ENCODE peak calls at places on chromosomes 13 and 19, in seven cellular contexts. Q, Z, J, C, N, Y and M are unnamed samples. For H3K4me1, the result is how much of the 10 kb centered on the place peaks cover.

GRCh38 chr13:49183672-49184315 is 36.3 kb upstream of the MLNR start:
- DNase-seq in N (no peak), J (no peak), C (no peak), Y (no peak), Q (no peak), Z (no peak), M (no peak)

GRCh38 chr19:18995804-18996241 is 37.5 kb downstream of the SUGP2 start:
- DNase-seq in N (peak), J (peak), Q (peak), Z (peak), C (peak), Y (no peak), M (peak)

GRCh38 chr19:19176950-19177349 is 6.9 kb upstream of the MEF2B start:
- DNase-seq in Y (no peak), C (no peak), N (peak), Q (no peak), J (no peak), Z (no peak), M (no peak)

GRCh38 chr19:39802958-39803357 is 24.3 kb downstream of the LEUTX start:
- DNase-seq in Q (no peak), J (no peak), Z (no peak), C (no peak), Y (no peak), N (no peak), M (no peak)

GRCh38 chr19:48926909-48927308 is 6.6 kb upstream of the DHDH start:
- DNase-seq in Q (peak), C (no peak), Y (no peak), J (no peak), N (no peak), Z (no peak), M (no peak)

GRCh38 chr13:109897988-109898623 is 111.7 kb upstream of the IRS2 start:
- DNase-seq in Z (no peak), J (no peak), Y (no peak), N (no peak), C (no peak), Q (no peak), M (no peak)

GRCh38 chr13:98285317-98285716 is 108.2 kb upstream of the RNF113B start:
- DNase-seq in Q (no peak), N (no peak), C (no peak), Y (no peak), Z (no peak), J (no peak), M (no peak)

GRCh38 chr13:45196622-45197021 is 4.2 kb downstream of the KCTD4 start:
- DNase-seq in Q (no peak), Z (no peak), Y (no peak), J (no peak), C (no peak), N (no peak), M (no peak)

GRCh38 chr19:10454267-10454666 is 33.9 kb downstream of the PDE4A start:
- DNase-seq in C (no peak), Z (no peak), J (peak), Q (no peak), Y (no peak), N (peak), M (no peak)

GRCh38 chr19:57708641-57709354 is at the start of gene ZNF154:
- DNase-seq in N (peak), Q (peak), C (peak), Z (peak), Y (peak), J (peak), M (peak)

GRCh38 chr13:35460061-35460460 is 16.4 kb downstream of the MAB21L1 start:
- DNase-seq in Q (no peak), Z (no peak), J (no peak), Y (no peak), N (no peak), C (no peak), M (no peak)

GRCh38 chr13:98937911-98938381 is 39.9 kb downstream of the DOCK9 start:
- DNase-seq in Y (no peak), C (no peak), Z (no peak), Q (no peak), N (peak), J (no peak), M (no peak)

GRCh38 chr13:24038846-24039330 is 121.6 kb upstream of the SPATA13 start:
- DNase-seq in Y (no peak), C (no peak), Z (no peak), Q (no peak), N (no peak), J (no peak), M (no peak)
- H3K4me1 ChIP-seq in Y (under half), C (under half), Z (under half), Q (under half), N (under half), J (under half), M (under half)

GRCh38 chr13:28429096-28429495 is 65.8 kb downstream of the FLT1 start:
- DNase-seq in N (no peak), Z (no peak), Y (no peak), C (no peak), Q (no peak), J (no peak), M (no peak)

GRCh38 chr13:28429685-28430290 is 65.1 kb downstream of the FLT1 start:
- DNase-seq in Q (no peak), C (no peak), Y (no peak), Z (no peak), N (peak), J (no peak), M (no peak)

GRCh38 chr13:28438067-28438466 is 56.9 kb downstream of the FLT1 start:
- DNase-seq in Q (no peak), J (no peak), Y (no peak), C (no peak), Z (no peak), N (no peak), M (no peak)

GRCh38 chr13:28438598-28439334 is 56.2 kb downstream of the FLT1 start:
- DNase-seq in J (no peak), C (no peak), N (peak), Y (no peak), Q (no peak), Z (no peak), M (no peak)

GRCh38 chr13:28434934-28435333 is 60.0 kb downstream of the FLT1 start:
- DNase-seq in J (no peak), Y (no peak), Z (no peak), Q (no peak), C (no peak), N (no peak), M (no peak)
- H3K4me1 ChIP-seq in J (under half), Y (under half), Z (half or more), Q (half or more), C (under half), N (under half), M (under half)

GRCh38 chr19:5954293-5954692 is 23.6 kb downstream of the RANBP3 start:
- DNase-seq in J (no peak), Q (no peak), Y (no peak), C (no peak), N (no peak), Z (no peak), M (no peak)
- H3K4me1 ChIP-seq in J (half or more), Q (half or more), Y (half or more), C (half or more), N (under half), Z (half or more), M (under half)

GRCh38 chr19:2061093-2061935 is 10.3 kb upstream of the MKNK2 start:
- DNase-seq in N (peak), C (peak), Y (peak), J (peak), Z (peak), Q (peak), M (peak)

GRCh38 chr19:2057484-2058469 is 6.7 kb upstream of the MKNK2 start:
- DNase-seq in N (no peak), Q (no peak), Z (no peak), J (no peak), C (no peak), Y (no peak), M (peak)

GRCh38 chr19:2061936-2062729 is 11.1 kb upstream of the MKNK2 start:
- DNase-seq in C (no peak), Q (no peak), Z (no peak), Y (no peak), J (no peak), N (no peak), M (no peak)

GRCh38 chr19:2058570-2059421 is 7.8 kb upstream of the MKNK2 start:
- DNase-seq in J (no peak), C (no peak), Q (no peak), N (no peak), Y (no peak), Z (no peak), M (no peak)

GRCh38 chr19:2059422-2060201 is 8.6 kb upstream of the MKNK2 start:
- DNase-seq in N (no peak), J (no peak), Q (no peak), Y (no peak), Z (no peak), C (no peak), M (peak)
- H3K4me1 ChIP-seq in N (under half), J (under half), Q (half or more), Y (half or more), Z (half or more), C (half or more), M (half or more)

DNA sequence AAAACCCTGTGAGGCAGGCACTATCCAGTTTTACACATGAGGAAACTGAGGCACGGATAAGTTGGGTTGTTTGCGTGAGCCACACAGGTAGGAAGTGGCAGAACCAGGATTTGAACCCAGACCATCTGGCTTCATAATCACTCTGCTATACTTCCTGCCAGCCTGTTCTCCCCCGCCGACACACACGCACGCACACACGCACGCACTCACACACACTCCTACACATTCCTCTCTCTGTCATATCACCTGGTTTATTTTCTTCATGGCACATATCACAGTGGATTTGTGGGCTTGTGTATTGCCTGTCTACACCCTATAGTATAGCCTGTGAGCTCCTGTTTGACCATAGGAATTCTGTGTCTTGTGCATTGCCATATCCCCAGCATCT is 140.0 kb downstream of the SIPA1L3 start:
- DNase-seq in Z (no peak), C (no peak), Q (no peak), Y (no peak), N (no peak), J (no peak), M (no peak)
- H3K4me1 ChIP-seq in Z (under half), C (under half), Q (under half), Y (under half), N (under half), J (under half), M (under half)

GRCh38 chr19:47226426-47227346 is 4.3 kb downstream of the BBC3 start:
- DNase-seq in Q (peak), Z (peak), N (no peak), C (peak), Y (no peak), J (no peak), M (peak)
- H3K4me1 ChIP-seq in Q (under half), Z (half or more), N (under half), C (half or more), Y (under half), J (under half), M (under half)

GRCh38 chr19:8449830-8450229 is 5.1 kb downstream of the HNRNPM start:
- DNase-seq in C (no peak), Z (no peak), N (peak), J (no peak), Y (no peak), Q (no peak), M (no peak)
- H3K4me1 ChIP-seq in C (half or more), Z (half or more), N (under half), J (under half), Y (half or more), Q (half or more), M (half or more)

GRCh38 chr19:16376241-16376640 is 51.6 kb downstream of the KLF2 start:
- DNase-seq in C (no peak), N (no peak), J (no peak), Y (no peak), Z (no peak), Q (no peak), M (peak)
- H3K4me1 ChIP-seq in C (under half), N (under half), J (under half), Y (half or more), Z (half or more), Q (under half), M (under half)

DNA sequence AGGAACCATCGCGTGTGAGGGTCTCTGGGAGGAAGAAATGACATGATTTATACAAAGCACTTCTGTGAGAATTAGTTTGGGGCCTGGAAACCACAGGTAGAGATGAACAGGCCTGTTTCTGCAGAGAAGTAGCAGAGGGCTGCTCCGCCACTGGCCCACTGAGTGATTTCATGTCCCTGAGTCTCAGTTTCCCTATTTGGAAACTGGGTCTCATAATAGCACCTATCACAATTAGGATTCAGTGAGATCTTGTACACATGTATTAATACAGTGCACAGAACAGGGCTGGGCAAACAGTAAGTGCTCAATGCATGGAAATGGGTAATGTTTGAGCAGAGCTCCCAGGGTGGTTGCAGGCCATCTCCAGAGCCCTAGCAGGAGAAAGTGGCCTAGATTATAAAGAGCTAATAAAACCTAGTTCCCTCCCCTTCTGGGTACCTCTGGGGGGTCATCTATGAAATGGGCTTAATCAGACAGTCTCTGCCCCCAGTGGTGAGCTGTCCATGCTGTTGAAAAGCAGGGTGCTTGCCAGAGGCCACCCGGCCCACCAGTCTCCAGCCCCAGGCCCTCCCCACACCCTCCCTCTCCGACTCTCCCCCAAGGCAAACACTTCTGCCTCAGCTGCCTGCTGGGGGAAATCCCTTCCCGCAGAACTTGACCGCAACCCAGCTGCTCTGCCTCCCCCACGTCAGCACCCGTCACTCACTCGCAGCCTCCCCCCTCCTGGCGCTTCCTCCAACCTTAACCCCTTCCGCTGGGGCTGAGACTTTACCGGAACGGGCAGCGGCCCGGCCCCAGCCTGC is 4.5 kb downstream of the BCL3 start:
- DNase-seq in Z (peak), C (peak), J (no peak), N (peak), Y (peak), Q (peak), M (peak)
- H3K4me1 ChIP-seq in Z (half or more), C (half or more), J (under half), N (under half), Y (half or more), Q (half or more), M (half or more)